ENCODE peak calls at places on chromosomes 7 and 10, in five cellular contexts. K is CD4-positive, alpha-beta T cell; R is H9; O is heart left ventricle; N is ovary. W is an unnamed sample.

GRCh38 chr7:131034166-131034881 is 293.4 kb upstream of the MKLN1 start:
- DNase-seq in N (no peak), R (no peak), O (no peak), K (no peak), W (no peak)

GRCh38 chr7:17546206-17546998 is 247.9 kb downstream of the AHR start:
- DNase-seq in O (no peak), K (no peak), R (no peak), N (no peak), W (peak)

GRCh38 chr7:133230591-133231194 is 22.2 kb upstream of the EXOC4 start:
- DNase-seq in R (peak), N (no peak), O (peak), K (peak), W (peak)

GRCh38 chr10:43573250-43574034 is 974 bp downstream of the ZNF239 start:
- DNase-seq in O (no peak), R (no peak), N (no peak), K (no peak), W (peak)

GRCh38 chr7:30659312-30659711 is 22.9 kb downstream of the CRHR2 start:
- DNase-seq in O (no peak), K (no peak), N (no peak), R (no peak), W (no peak)

GRCh38 chr7:801940-802364 is 30.3 kb upstream of the SUN1 start:
- DNase-seq in O (no peak), K (no peak), N (peak), R (no peak), W (no peak)

GRCh38 chr7:95996886-95997285 is 224.5 kb downstream of the DYNC1I1 start:
- DNase-seq in K (no peak), O (no peak), N (no peak), R (no peak), W (no peak)

GRCh38 chr10:124523301-124523871 is 61.8 kb downstream of the LHPP start:
- DNase-seq in O (no peak), R (no peak), N (peak), K (no peak), W (no peak)

GRCh38 chr7:130226333-130226732 is 18.7 kb downstream of the SSMEM1 start:
- DNase-seq in R (no peak), O (no peak), K (no peak), N (no peak), W (no peak)

GRCh38 chr7:84073476-84073875 is 121.1 kb downstream of the SEMA3A start:
- DNase-seq in O (no peak), R (no peak), K (no peak), N (no peak), W (peak)

GRCh38 chr7:106022193-106022821 is 59.2 kb downstream of the CDHR3 start:
- DNase-seq in N (no peak), R (no peak), K (peak), O (no peak), W (peak)

GRCh38 chr7:159061674-159062212 is 82.9 kb downstream of the VIPR2 start:
- DNase-seq in O (no peak), N (no peak), K (no peak), R (peak), W (no peak)

GRCh38 chr10:43210556-43210955 is 56.3 kb downstream of the RASGEF1A start:
- DNase-seq in R (no peak), N (no peak), O (no peak), K (no peak), W (no peak)

GRCh38 chr7:128838981-128839731 is 8.9 kb downstream of the FLNC start:
- DNase-seq in N (no peak), O (peak), R (no peak), K (no peak), W (no peak)

GRCh38 chr10:11439523-11440053 is 171.9 kb downstream of the USP6NL start:
- DNase-seq in N (no peak), R (peak), O (no peak), K (no peak), W (no peak)

GRCh38 chr7:44043902-44044301 is 600 bp upstream of the DBNL start:
- DNase-seq in R (no peak), K (no peak), N (no peak), O (no peak), W (no peak)

DNA sequence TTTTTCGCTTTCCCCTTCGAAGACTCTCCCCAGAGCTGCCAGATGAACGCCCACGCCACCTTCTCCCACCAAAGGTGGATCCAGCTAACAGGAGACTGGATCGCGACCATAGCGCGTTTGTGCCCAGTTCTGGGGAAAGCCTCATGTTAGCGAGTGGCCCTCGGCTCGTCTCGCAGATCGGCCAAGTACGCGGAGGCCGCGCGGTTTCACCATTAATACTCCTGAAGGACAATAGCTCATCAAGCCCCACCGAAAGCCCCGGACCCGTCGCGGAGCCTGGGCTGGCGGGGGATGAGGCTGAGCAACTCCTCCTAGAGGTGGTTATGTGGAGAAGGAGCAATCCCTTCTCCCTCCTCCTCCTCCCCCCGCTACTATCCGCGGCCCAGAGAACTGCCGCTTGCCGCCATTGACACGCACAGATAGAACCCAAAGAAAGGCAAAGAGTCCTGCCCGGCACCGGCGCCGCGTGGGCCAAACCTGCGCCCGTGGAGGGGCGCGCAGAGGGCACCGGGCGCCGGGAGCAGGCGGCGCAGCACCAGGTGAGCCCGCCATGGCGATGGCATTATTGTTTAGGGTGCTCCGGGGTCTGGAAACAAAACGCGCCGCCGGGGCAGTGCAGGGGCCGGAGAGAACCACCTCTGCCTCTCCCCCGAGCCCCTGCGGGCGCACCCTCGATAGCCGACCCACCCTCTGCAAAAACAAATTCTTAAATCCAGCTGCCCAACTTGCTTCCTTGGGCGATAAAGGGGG is at the start of gene MACROH2A2:
- DNase-seq in R (peak), N (peak), K (no peak), O (peak), W (peak)
- TF ChIP-seq CTCF in R (peak), N (peak), K (no peak), O (peak), W (peak)

GRCh38 chr7:76392531-76393115 is 16.9 kb downstream of the SSC4D start:
- DNase-seq in K (no peak), O (no peak), N (no peak), R (no peak), W (no peak)
- TF ChIP-seq CTCF in K (no peak), O (no peak), N (no peak), R (no peak), W (no peak)

GRCh38 chr7:139106959-139107358 is 2.6 kb downstream of the ZC3HAV1 start:
- DNase-seq in K (no peak), R (no peak), O (no peak), N (no peak), W (no peak)

GRCh38 chr7:139109188-139109982 is at the start of gene ZC3HAV1:
- DNase-seq in R (peak), N (peak), O (peak), K (peak), W (peak)

GRCh38 chr7:139111147-139111546 is 1.6 kb upstream of the ZC3HAV1 start:
- DNase-seq in N (no peak), K (no peak), O (no peak), R (no peak), W (no peak)

GRCh38 chr7:139109983-139110411 is 477 bp upstream of the ZC3HAV1 start:
- DNase-seq in K (no peak), R (no peak), O (no peak), N (no peak), W (no peak)

DNA sequence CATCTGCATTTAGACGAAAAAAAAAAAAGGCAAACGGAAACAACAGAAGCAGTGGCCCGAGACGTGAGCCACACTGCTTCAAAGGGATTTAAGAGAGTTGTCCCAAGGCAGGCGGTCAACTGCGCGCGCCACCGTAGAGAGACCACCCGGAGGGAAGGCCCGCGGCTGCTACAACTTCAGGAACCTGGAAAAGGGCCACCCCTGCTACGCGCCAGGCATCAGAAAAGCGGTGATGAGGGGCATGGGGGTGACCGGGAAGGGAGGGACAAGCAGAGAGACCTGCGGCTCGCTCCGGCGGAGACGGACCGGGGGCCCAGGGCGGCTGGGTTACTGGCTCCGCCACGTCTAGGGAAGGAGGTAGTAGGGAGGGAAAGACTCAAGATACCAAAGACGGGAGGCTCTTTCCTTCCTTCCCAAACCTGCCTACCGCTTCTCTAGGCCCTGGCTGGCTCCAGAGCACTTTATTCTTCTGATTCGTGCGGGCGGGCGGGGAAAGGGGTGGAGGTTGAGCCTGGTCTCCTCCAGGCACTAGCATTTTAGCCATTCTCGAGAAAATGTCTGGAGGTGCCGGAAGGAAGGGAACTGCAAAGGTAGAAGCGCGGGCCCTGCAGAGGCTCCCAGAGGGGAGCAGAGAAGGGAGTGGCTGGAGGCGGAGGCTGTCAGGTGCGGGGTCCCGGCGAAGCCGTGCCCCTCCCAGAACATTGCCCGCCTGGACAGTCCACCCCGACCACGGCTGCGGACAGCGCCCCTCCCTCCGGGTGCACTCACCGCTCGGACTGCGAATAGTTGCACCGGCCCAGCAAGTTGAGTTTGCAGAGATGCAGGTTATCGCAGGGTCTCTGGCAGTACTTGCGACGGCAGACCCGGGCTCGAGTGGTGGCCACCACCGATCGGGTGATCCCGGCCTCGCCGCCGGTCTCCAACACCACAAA is 998 bp downstream of the ZC3HAV1 start:
- DNase-seq in R (peak), N (peak), K (no peak), O (peak), W (peak)
- TF ChIP-seq CTCF in R (no peak), N (no peak), K (no peak), O (no peak), W (peak)

DNA sequence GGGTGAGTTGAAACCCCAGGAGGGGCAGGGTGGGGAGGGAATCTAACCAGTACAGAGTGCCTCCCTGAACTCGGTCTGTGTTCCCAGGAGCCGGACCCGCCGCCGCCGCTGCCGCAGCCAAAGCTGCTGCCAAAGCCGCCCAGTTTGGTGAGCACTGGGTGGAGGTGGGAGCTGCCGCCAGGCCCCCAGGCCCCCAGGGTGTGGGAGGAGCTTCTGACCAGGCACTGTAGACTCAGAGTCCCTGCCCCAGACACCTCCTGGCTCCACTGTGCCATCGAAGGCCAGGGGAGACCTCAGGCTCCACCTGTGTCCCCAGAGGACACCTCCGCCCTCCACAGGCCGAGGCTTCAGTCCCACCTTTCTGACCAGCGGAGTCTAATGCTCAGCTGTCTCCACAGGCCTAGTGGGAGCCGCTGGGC is 20.4 kb upstream of the LIMK1 start:
- DNase-seq in N (no peak), K (no peak), R (peak), O (no peak), W (no peak)
- TF ChIP-seq CTCF in N (no peak), K (no peak), R (no peak), O (no peak), W (no peak)

GRCh38 chr7:87219545-87220025 is at the start of gene TMEM243:
- DNase-seq in N (peak), R (peak), O (peak), K (peak), W (peak)
- TF ChIP-seq CTCF in N (no peak), R (no peak), O (peak), K (peak), W (no peak)

DNA sequence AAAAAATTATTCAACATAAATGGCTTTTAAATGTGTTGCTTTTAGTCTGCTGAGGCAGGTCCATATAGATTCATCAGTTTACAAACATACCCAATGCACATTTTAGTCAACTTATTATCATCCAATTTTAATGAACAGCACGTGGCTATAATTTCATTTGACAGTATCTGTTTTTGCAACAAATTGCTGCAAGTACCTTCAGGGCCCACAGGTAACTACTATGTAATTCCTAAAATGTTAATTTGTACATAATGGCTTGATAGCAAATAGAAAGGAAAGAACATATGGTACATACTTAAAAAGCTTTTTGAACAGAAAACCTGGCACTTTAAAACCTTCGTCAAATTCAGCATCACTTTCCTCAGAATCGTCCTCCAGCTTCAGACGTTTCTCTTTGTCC is 33.3 kb downstream of the ERCC6 start:
- DNase-seq in K (no peak), R (no peak), O (no peak), N (no peak), W (no peak)
- TF ChIP-seq CTCF in K (no peak), R (no peak), O (no peak), N (no peak), W (no peak)

DNA sequence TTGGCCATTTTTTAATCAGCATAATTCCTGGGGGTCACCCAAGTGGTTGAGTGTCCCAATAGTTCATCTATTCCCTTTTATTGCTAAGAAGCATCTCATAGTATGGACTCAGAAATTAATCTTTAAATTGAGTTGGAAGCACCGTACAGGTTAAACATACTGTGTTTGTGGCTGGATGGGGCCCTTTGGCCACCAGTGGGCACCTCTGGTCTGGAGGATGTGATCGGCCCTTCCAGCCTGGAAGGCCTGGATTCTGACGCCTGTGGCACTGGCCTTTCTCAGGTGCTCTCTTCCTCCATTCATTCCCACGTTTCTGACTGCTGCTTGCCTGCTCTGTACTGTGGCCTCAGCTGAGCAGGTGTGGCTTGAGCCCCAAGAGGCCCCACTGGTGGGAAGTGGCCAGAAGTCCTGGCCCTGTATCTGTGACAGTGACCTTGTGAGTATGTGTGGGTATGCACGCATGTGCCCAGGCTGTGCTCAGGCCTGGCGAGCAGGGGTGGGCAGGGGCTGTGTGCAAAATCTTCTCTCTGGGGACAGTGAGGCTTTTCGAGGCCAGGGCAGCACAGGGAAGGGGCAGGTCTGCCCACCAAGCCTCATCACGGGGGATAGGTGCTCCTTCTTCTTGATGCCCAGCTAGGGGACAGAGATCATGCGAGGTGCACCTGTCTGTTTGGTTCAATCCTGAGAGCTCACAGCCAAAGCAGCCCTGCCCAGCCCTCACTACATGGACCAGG is 30.1 kb downstream of the LDB3 start:
- DNase-seq in N (no peak), O (no peak), K (no peak), R (no peak), W (no peak)
- TF ChIP-seq CTCF in N (no peak), O (no peak), K (no peak), R (peak), W (peak)

DNA sequence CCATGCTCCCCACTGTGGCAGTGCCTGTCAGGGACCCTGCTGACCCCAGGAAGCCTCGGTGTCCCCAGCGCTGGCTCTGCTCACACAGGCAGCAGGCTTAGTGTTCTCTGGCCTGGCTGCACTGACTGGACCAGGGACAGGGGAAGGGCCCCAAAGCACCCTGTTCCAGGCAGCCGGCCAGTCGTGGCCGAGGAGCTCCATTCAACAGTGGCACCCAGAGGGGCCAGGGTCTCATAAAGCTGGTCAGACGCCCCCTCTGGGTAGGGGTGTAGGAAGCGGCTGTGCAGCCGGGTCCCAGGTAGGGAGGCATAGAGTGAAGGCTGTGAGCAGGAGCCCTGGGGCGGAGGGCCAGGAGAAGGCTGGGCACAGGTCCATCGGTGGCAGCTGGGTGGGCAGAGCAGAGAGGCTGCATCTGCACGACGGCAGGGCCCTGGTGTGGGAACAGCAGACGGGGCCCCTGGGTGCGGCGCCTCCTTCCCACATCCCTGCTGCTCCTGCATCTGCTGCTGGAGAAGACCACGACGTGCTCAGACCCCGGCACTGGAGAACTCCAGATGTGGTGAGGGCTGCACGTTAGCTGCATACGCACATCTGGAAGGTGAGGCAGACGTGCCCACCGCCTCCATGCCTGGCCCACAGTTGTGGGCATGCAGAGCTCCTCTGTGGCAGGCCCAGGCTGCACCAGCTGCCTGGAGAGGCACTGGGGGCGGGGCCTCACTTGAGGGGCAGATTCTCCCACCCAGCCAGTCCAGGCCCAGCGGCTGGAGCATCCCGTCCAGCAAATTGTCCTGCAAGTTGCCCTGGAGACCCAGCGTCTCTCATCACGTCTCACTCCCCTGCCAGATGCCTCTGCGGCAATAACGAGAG is 25.1 kb downstream of the MNX1 start:
- DNase-seq in R (no peak), K (no peak), O (no peak), N (no peak), W (no peak)
- TF ChIP-seq CTCF in R (peak), K (no peak), O (no peak), N (no peak), W (no peak)

GRCh38 chr7:101804642-101805401 is 12.6 kb upstream of the CUX1 start:
- DNase-seq in R (peak), K (no peak), O (no peak), N (no peak), W (no peak)
- TF ChIP-seq CTCF in R (peak), K (peak), O (no peak), N (no peak), W (peak)

W was measured in astrocyte of the spinal cord.